ENCODE peak calls at places on chromosomes 4 and X, in six cellular contexts. O is ovary, U is WTC11, Y is coronary artery, B is A549, I is glutamatergic neuron. X is an unnamed sample.

GRCh38 chr4:16914208-16914607 is 15.8 kb upstream of the LDB2 start:
- DNase-seq in I (no peak), O (peak), U (peak), B (no peak), Y (no peak), X (peak)

GRCh38 chr4:107989537-107990386 is at the start of gene HADH:
- DNase-seq in U (peak), O (peak), Y (peak), I (peak), B (peak), X (peak)

GRCh38 chr4:186887211-186887785 is 163.6 kb upstream of the FAT1 start:
- DNase-seq in O (no peak), U (no peak), Y (no peak), B (no peak), I (no peak), X (no peak)

GRCh38 chr4:147370473-147370872 is 110.4 kb upstream of the EDNRA start:
- DNase-seq in O (no peak), Y (no peak), I (no peak), B (no peak), U (no peak), X (no peak)

GRCh38 chr4:88104902-88105610 is 53.4 kb downstream of the ABCG2 start:
- DNase-seq in O (no peak), B (peak), I (no peak), Y (no peak), U (no peak), X (no peak)

GRCh38 chr4:78057600-78058560 is 757 bp downstream of the FRAS1 start:
- DNase-seq in Y (peak), U (peak), O (peak), B (peak), I (peak), X (peak)

GRCh38 chr4:114396808-114397207 is 201.8 kb upstream of the UGT8 start:
- DNase-seq in B (no peak), Y (no peak), U (no peak), O (no peak), I (no peak), X (no peak)

GRCh38 chrX:44032479-44032878 is 59.3 kb upstream of the NDP start:
- DNase-seq in U (no peak), O (no peak), I (no peak), B (no peak), Y (no peak), X (no peak)

GRCh38 chrX:153804621-153805020 is 10.2 kb downstream of the SSR4 start:
- DNase-seq in Y (no peak), O (no peak), U (no peak), I (no peak), B (no peak), X (no peak)

GRCh38 chrX:69210513-69211065 is 45.3 kb upstream of the PJA1 start:
- DNase-seq in B (no peak), I (no peak), U (no peak), O (no peak), Y (no peak), X (no peak)

GRCh38 chr4:123709336-123709735 is 312.7 kb downstream of the SPRY1 start:
- DNase-seq in Y (no peak), O (no peak), I (no peak), B (no peak), U (no peak), X (no peak)

GRCh38 chr4:86500527-86500926 is 93.6 kb upstream of the PTPN13 start:
- DNase-seq in U (no peak), Y (no peak), O (no peak), B (no peak), I (no peak), X (no peak)

GRCh38 chrX:88397551-88397950 is 349.5 kb upstream of the CPXCR1 start:
- DNase-seq in Y (no peak), O (no peak), I (no peak), B (no peak), U (no peak), X (no peak)

GRCh38 chrX:47623540-47624027 is 3.9 kb upstream of the SYN1 start:
- DNase-seq in O (peak), U (peak), Y (no peak), B (peak), I (peak), X (peak)

GRCh38 chrX:103554687-103555417 is 30.5 kb upstream of the TCEAL4 start:
- DNase-seq in I (peak), O (peak), Y (no peak), U (peak), B (no peak), X (peak)

GRCh38 chr4:177519481-177520270 is 77.4 kb upstream of the AGA start:
- DNase-seq in I (no peak), Y (no peak), B (no peak), O (no peak), U (no peak), X (no peak)

GRCh38 chr4:184648220-184649025 is 824 bp downstream of the CASP3 start:
- DNase-seq in Y (peak), U (peak), I (peak), B (peak), O (peak), X (peak)

GRCh38 chrX:56788229-56788628 is 59.2 kb downstream of the NBDY start:
- DNase-seq in B (no peak), O (no peak), U (no peak), Y (peak), I (no peak), X (no peak)

GRCh38 chr4:108398326-108398725 is 222.1 kb upstream of the RPL34 start:
- DNase-seq in U (no peak), B (no peak), Y (no peak), O (no peak), I (no peak), X (no peak)

GRCh38 chr4:77235289-77235854 is 78.4 kb downstream of the CCNG2 start:
- DNase-seq in O (no peak), U (no peak), I (no peak), Y (no peak), B (no peak), X (no peak)

GRCh38 chr4:20454440-20455037 is 202.8 kb downstream of the SLIT2 start:
- DNase-seq in U (no peak), B (no peak), Y (no peak), I (no peak), O (no peak), X (no peak)

GRCh38 chr4:75741027-75741426 is 16.6 kb downstream of the USO1 start:
- DNase-seq in U (no peak), B (no peak), Y (no peak), O (no peak), I (no peak), X (no peak)

GRCh38 chr4:82913305-82913704 is 12.8 kb downstream of the THAP9 start:
- DNase-seq in B (no peak), Y (no peak), O (no peak), I (no peak), U (no peak), X (no peak)

GRCh38 chr4:165318982-165319381 is 8.5 kb upstream of the MSMO1 start:
- DNase-seq in U (no peak), I (no peak), Y (no peak), B (no peak), O (no peak), X (no peak)

GRCh38 chr4:159677521-159677920 is 574.6 kb downstream of the RAPGEF2 start:
- DNase-seq in B (no peak), Y (no peak), U (no peak), O (no peak), I (no peak), X (no peak)

GRCh38 chr4:156476359-156476758 is 495.2 kb downstream of the PDGFC start:
- DNase-seq in I (no peak), Y (no peak), B (peak), O (no peak), U (no peak), X (no peak)

GRCh38 chr4:2246384-2247127 is 4.6 kb upstream of the HAUS3 start:
- DNase-seq in B (no peak), U (no peak), I (peak), O (no peak), Y (no peak), X (peak)

GRCh38 chrX:74535633-74536141 is 78.7 kb downstream of the RLIM start:
- DNase-seq in B (no peak), U (peak), Y (peak), O (peak), I (peak), X (peak)

GRCh38 chr4:173360587-173361221 is 10.1 kb upstream of the SAP30 start:
- DNase-seq in B (no peak), O (no peak), Y (no peak), I (no peak), U (no peak), X (no peak)

GRCh38 chr4:113452868-113453620 is 308.5 kb downstream of the CAMK2D start:
- DNase-seq in I (no peak), U (peak), O (no peak), B (peak), Y (no peak), X (peak)

GRCh38 chr4:59608466-59608865 is 1591.7 kb upstream of the ADGRL3 start:
- DNase-seq in O (no peak), U (no peak), Y (no peak), B (no peak), I (no peak), X (no peak)

GRCh38 chrX:32687379-32687778 is 524.0 kb downstream of the DMD start:
- DNase-seq in B (no peak), I (no peak), O (no peak), U (no peak), Y (no peak), X (no peak)

GRCh38 chr4:79121223-79121622 is 182.0 kb upstream of the PAQR3 start:
- DNase-seq in O (no peak), Y (no peak), U (no peak), B (no peak), I (no peak), X (no peak)

GRCh38 chr4:88957570-88957969 is 99.4 kb downstream of the FAM13A start:
- DNase-seq in I (no peak), O (no peak), B (no peak), U (no peak), Y (no peak), X (no peak)

GRCh38 chrX:43581167-43581566 is 74.9 kb upstream of the MAOA start:
- DNase-seq in I (no peak), B (no peak), O (no peak), U (no peak), Y (no peak), X (no peak)

GRCh38 chr4:67103001-67103737 is 442.1 kb downstream of the CENPC start:
- DNase-seq in U (no peak), O (no peak), I (no peak), B (peak), Y (no peak), X (no peak)

GRCh38 chr4:14856076-14856926 is 146.0 kb upstream of the CPEB2 start:
- DNase-seq in U (no peak), B (peak), O (peak), Y (peak), I (no peak), X (no peak)

GRCh38 chr4:124409044-124409443 is 303.5 kb downstream of the ANKRD50 start:
- DNase-seq in U (no peak), B (peak), I (no peak), O (no peak), Y (no peak), X (no peak)

GRCh38 chr4:165873298-165874071 is 448 bp downstream of the TLL1 start:
- DNase-seq in I (peak), O (no peak), Y (no peak), B (peak), U (peak), X (peak)

GRCh38 chrX:47351706-47352105 is 18.7 kb upstream of the ZNF157 start:
- DNase-seq in Y (no peak), O (no peak), I (no peak), B (no peak), U (no peak), X (no peak)

DNA sequence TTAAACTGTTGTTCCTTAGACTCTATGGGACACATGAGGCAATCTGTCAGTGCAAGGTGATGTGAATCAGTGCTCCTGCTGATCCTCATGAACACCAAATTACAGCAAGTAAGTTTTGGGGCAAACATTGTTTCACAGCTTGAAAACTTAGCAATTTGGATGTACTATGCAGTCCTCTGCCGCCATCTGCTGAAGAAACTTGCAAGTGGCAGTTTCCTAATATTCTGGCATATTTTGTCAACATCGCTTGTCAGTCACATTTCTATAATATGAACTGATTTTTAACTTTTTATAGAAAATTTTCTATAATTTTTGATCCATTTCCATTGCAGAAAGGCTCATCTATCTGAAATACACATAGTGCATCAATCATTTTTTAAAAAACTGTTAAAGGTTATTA is 56.3 kb downstream of the ZAR1 start:
- DNase-seq in B (peak), I (no peak), U (peak), O (no peak), Y (no peak), X (peak)
- TF ChIP-seq CTCF in B (peak), I (peak), U (peak), O (peak), Y (peak), X (peak)

GRCh38 chr4:1050486-1051213 is 39.2 kb downstream of the FGFRL1 start:
- DNase-seq in I (no peak), U (peak), Y (peak), B (no peak), O (peak), X (no peak)
- TF ChIP-seq CTCF in I (no peak), U (peak), Y (no peak), B (no peak), O (no peak), X (no peak)

DNA sequence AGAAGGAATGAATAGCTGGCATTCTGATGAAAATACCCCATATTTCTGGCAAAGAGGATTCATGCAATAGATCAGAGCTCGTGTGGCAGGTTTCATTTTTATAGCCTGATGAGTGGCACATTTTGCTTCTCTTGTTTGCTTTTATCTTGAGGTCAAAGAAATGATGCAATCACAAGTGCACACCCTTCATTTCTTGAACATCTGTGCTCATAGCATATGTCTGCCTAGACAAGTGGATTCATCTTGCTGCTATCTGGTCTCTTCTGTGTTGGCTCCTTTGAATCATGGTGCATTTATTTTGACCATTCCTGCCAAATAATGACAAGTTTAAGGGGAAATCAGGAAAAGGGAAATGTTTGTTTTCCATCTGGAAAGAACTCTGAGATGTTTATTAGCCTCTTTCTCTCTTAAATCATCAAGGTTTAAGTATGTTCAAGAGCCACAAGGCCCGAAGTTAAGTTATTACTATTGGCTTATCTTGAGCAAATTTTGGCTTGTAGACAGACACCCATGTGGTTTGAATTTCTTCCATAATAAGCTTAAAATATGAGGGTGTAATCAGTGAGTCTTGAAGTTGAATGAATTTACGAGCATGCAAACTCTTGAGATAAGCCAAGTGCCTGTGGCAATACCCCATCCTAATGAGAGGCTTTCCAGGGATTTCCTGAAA is 59.3 kb upstream of the HS3ST1 start:
- DNase-seq in U (no peak), O (no peak), B (peak), Y (no peak), I (no peak), X (no peak)
- TF ChIP-seq CTCF in U (no peak), O (no peak), B (no peak), Y (no peak), I (no peak), X (no peak)

GRCh38 chr4:90852232-90852631 is 725.0 kb downstream of the CCSER1 start:
- DNase-seq in I (peak), U (no peak), O (no peak), Y (no peak), B (no peak), X (no peak)

DNA sequence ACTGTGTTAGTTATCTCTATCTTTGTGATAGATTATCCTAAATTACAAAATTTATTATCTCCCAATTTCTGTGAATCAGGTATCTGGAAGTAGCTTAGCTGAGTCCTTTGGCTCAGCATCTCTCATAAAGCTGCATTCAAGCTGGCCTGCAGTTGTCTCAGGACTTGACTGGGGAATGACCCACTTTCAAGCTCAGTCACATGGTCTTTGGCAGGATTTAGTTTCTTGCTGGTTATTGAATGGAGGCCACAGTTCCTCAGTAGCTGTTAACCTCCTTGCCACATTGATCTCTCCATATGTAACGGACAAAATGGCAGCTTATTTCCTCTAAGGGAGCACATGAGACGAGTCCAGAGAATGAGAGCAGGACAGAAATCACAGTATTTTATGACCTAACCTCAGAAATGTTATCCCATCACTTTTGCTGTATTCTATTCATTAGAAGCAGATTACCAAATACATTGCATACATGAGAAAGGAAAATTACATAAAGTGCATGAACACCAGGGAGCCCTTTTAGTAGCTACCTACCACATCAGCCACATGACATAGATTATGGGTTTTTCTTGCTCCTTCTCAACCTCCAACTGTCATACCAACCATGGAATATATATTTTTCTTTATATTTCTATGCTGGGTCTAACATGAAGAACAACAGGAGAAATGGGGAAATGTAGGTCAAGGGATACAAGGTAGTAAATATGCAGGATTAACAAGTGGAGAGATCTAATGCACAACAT is 730.1 kb downstream of the CCSER1 start:
- DNase-seq in Y (no peak), O (no peak), U (no peak), I (no peak), B (no peak), X (no peak)
- TF ChIP-seq CTCF in Y (no peak), O (no peak), U (no peak), I (no peak), B (no peak), X (no peak)

X was measured in endothelial cell.